ENCODE peak calls at places on chromosomes 6 and 20, in six cellular contexts. R is cardiac muscle cell, I is kidney, Q is mammary epithelial cell, D is H9, K is mucosa of descending colon. T is an unnamed sample. For H3K9me3, the result is how much of the 10 kb centered on the place peaks cover.

GRCh38 chr6:126039284-126039683 is 52.9 kb downstream of the TRMT11 start:
- DNase-seq in D (no peak), I (no peak), K (no peak), R (peak), Q (peak), T (no peak)

GRCh38 chr6:98921038-98921437 is 26.7 kb downstream of the FBXL4 start:
- DNase-seq in D (no peak), K (no peak), R (no peak), Q (no peak), I (no peak), T (no peak)

GRCh38 chr20:16501236-16501635 is 72.0 kb downstream of the KIF16B start:
- DNase-seq in D (no peak), R (no peak), K (no peak), Q (no peak), I (no peak), T (no peak)

GRCh38 chr6:35014786-35015185 is 125.7 kb downstream of the ANKS1A start:
- DNase-seq in I (no peak), K (no peak), D (no peak), R (peak), Q (peak), T (no peak)

GRCh38 chr6:107491059-107491609 is 1.2 kb downstream of the SOBP start:
- DNase-seq in Q (peak), D (peak), K (peak), I (peak), R (peak), T (peak)

GRCh38 chr6:71351190-71351589 is 62.6 kb downstream of the OGFRL1 start:
- DNase-seq in D (no peak), R (no peak), I (no peak), Q (no peak), K (no peak), T (no peak)

GRCh38 chr6:118606268-118606667 is 45.1 kb downstream of the CEP85L start:
- DNase-seq in K (no peak), R (no peak), I (no peak), D (no peak), Q (no peak), T (no peak)

GRCh38 chr6:125947581-125947980 is 9.0 kb upstream of the HINT3 start:
- DNase-seq in K (no peak), I (no peak), Q (peak), D (no peak), R (peak), T (no peak)

GRCh38 chr20:62405108-62405980 is 1.7 kb downstream of the CABLES2 start:
- DNase-seq in D (peak), R (peak), K (no peak), Q (peak), I (no peak), T (peak)

GRCh38 chr6:108497883-108498282 is 62.8 kb upstream of the FOXO3 start:
- DNase-seq in I (no peak), K (peak), D (peak), R (peak), Q (peak), T (peak)

GRCh38 chr6:16396497-16397319 is 158.3 kb downstream of the GMPR start:
- DNase-seq in Q (no peak), D (no peak), K (no peak), R (no peak), I (no peak), T (no peak)

GRCh38 chr20:2102585-2103453 is 1.2 kb downstream of the STK35 start:
- DNase-seq in D (peak), K (peak), I (peak), Q (peak), R (peak), T (peak)

GRCh38 chr6:114650891-114651290 is 308.1 kb upstream of the HS3ST5 start:
- DNase-seq in D (no peak), I (no peak), Q (no peak), K (no peak), R (no peak), T (no peak)

GRCh38 chr6:35522660-35523658 is 10.3 kb upstream of the TULP1 start:
- DNase-seq in R (peak), D (peak), K (peak), Q (peak), I (peak), T (peak)

GRCh38 chr6:36853325-36853724 is 14.1 kb upstream of the CPNE5 start:
- DNase-seq in D (no peak), K (peak), Q (peak), I (no peak), R (peak), T (no peak)

GRCh38 chr6:43253401-43253800 is 10.1 kb downstream of the TTBK1 start:
- DNase-seq in R (no peak), Q (no peak), K (no peak), I (no peak), D (no peak), T (no peak)

GRCh38 chr20:15564981-15565380 is 1008.3 kb downstream of the KIF16B start:
- DNase-seq in K (no peak), R (no peak), D (no peak), Q (no peak), I (no peak), T (no peak)

GRCh38 chr6:39003072-39003471 is 45.5 kb upstream of the GLP1R start:
- DNase-seq in K (no peak), R (peak), I (no peak), D (no peak), Q (peak), T (no peak)

GRCh38 chr6:167826230-167827061 is at the start of gene AFDN:
- DNase-seq in K (peak), Q (peak), D (peak), R (peak), I (peak), T (peak)

GRCh38 chr6:85670573-85670972 is 27.9 kb upstream of the SYNCRIP start:
- DNase-seq in I (no peak), R (peak), K (no peak), Q (peak), D (no peak), T (peak)

GRCh38 chr6:125950293-125950692 is 6.3 kb upstream of the HINT3 start:
- DNase-seq in K (no peak), R (peak), D (peak), Q (peak), I (no peak), T (no peak)

GRCh38 chr6:139364302-139364981 is 10.0 kb downstream of the CITED2 start:
- DNase-seq in I (no peak), Q (peak), R (peak), D (no peak), K (no peak), T (no peak)

GRCh38 chr20:58054744-58055373 is 173.6 kb downstream of the ANKRD60 start:
- DNase-seq in K (peak), R (peak), D (peak), I (peak), Q (no peak), T (peak)

GRCh38 chr20:19460386-19460785 is 247.9 kb downstream of the SLC24A3 start:
- DNase-seq in D (no peak), R (peak), K (no peak), Q (no peak), I (no peak), T (no peak)

GRCh38 chr6:25257686-25258348 is 21.4 kb upstream of the CARMIL1 start:
- DNase-seq in R (no peak), I (no peak), Q (no peak), D (no peak), K (no peak), T (no peak)

GRCh38 chr20:39429716-39430115 is 467.6 kb downstream of the DHX35 start:
- DNase-seq in K (no peak), D (no peak), Q (no peak), I (no peak), R (no peak), T (peak)

DNA sequence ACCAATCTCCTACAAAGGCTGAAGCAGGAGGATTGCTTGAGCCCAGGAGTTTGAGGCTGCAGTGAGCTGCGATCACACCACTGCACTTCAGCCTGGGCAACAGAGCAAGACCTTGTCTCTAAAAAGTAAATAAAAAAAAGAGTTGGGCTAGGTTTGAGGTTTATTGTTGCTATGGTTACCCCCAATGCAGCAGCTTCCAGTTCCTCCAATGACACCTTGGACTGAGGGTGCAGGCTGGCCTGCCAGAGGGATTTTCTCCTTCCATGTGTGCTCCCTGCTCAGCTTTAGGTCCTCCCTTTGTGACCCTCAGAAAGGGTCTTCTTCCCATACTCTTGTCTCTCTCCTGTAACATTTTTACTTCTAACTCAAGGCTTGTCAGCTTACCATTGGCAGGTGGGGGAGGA is 10.6 kb upstream of the TBC1D20 start:
- DNase-seq in Q (no peak), R (no peak), D (no peak), K (no peak), I (no peak), T (no peak)
- H3K9me3 ChIP-seq in Q (under half), R (under half), D (under half), K (under half), I (under half), T (under half)

DNA sequence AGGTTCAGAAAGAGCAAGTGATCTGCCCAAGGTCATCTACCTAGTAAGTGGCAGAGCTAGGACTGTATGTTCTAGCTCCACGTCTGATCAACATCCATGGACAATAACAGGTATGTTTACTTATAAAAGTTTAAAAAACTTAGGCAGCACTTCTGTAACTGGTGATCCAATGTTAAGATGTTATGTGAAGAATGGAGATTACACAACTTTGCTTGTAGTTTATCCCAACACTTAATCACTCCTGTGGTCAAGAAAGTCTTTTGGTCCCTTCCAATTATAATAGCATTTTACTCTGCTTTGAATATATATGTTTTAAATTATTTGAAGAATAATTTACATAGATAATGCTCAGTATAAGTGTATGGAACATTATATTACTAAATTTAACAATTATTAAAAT is 4.8 kb downstream of the FBXO30 start:
- DNase-seq in R (peak), Q (peak), D (no peak), I (no peak), K (no peak), T (no peak)
- H3K9me3 ChIP-seq in R (under half), Q (under half), D (under half), I (under half), K (under half), T (under half)

GRCh38 chr6:110756817-110757216 is 58.5 kb downstream of the CDK19 start:
- DNase-seq in Q (no peak), R (no peak), I (no peak), D (no peak), K (no peak), T (no peak)
- H3K9me3 ChIP-seq in Q (under half), R (under half), I (under half), D (under half), K (under half), T (under half)

DNA sequence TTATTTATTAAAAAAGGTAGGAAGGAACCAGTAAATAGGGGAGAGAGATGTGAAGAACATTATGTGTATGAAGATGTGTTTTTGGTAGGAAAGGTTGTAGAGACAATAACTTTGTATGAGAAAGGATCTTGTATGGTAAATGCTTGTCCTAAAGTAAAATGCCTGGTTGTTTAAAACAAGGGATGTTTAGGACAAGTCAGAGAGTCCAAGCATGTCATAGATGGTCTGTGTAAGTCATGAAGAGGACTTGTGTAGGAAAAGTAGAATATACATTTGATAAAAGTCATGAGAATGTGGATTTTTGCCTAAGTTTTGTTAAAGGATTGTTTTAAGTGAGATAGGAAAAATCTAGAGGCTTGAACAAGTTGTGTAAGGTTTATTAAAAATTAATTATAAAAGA is 325.1 kb downstream of the CDH26 start:
- DNase-seq in I (no peak), Q (no peak), R (no peak), D (no peak), K (no peak), T (no peak)
- H3K9me3 ChIP-seq in I (under half), Q (under half), R (under half), D (half or more), K (under half), T (under half)

T was measured in testis.